ENCODE peak calls at places on chromosome 14, in four cellular contexts. D is body of pancreas, N is right cardiac atrium, S is fibroblast of lung. H is an unnamed sample. For H3K4me1, the result is how much of the 10 kb centered on the place peaks cover.

GRCh38 chr14:25132734-25133422 is 82.9 kb upstream of the STXBP6 start:
- DNase-seq in D (peak), N (peak), S (peak), H (peak)

GRCh38 chr14:76067536-76067935 is 82.0 kb downstream of the IFT43 start:
- DNase-seq in D (no peak), N (no peak), S (no peak), H (no peak)

GRCh38 chr14:66916421-66916820 is 272.8 kb upstream of the GARIN2 start:
- DNase-seq in D (no peak), N (no peak), S (no peak), H (no peak)

GRCh38 chr14:84782902-84783301 is 747.0 kb upstream of the FLRT2 start:
- DNase-seq in D (no peak), N (no peak), S (no peak), H (no peak)

GRCh38 chr14:88481089-88481488 is 73.7 kb downstream of the PTPN21 start:
- DNase-seq in D (no peak), N (no peak), S (no peak), H (no peak)

GRCh38 chr14:56754966-56755365 is 55.3 kb downstream of the OTX2 start:
- DNase-seq in D (no peak), N (no peak), S (no peak), H (no peak)

GRCh38 chr14:23125006-23125405 is 6.0 kb upstream of the CEBPE start:
- DNase-seq in D (no peak), N (no peak), S (no peak), H (no peak)

GRCh38 chr14:68012861-68013260 is 193.3 kb downstream of the RAD51B start:
- DNase-seq in D (no peak), N (no peak), S (no peak), H (no peak)

GRCh38 chr14:67984274-67984673 is 164.7 kb downstream of the RAD51B start:
- DNase-seq in D (no peak), N (no peak), S (no peak), H (no peak)

GRCh38 chr14:56491299-56492285 is 88.0 kb upstream of the TMEM260 start:
- DNase-seq in D (peak), N (no peak), S (peak), H (peak)

GRCh38 chr14:51285102-51285501 is 45.1 kb downstream of the TMX1 start:
- DNase-seq in D (no peak), N (no peak), S (no peak), H (no peak)

GRCh38 chr14:55556929-55557623 is 22.9 kb upstream of the KTN1 start:
- DNase-seq in D (peak), N (peak), S (peak), H (no peak)

GRCh38 chr14:71105177-71105576 is 197.9 kb downstream of the PCNX1 start:
- DNase-seq in D (no peak), N (no peak), S (no peak), H (no peak)

GRCh38 chr14:75047506-75047905 is 3.8 kb downstream of the MLH3 start:
- DNase-seq in D (no peak), N (no peak), S (peak), H (no peak)

GRCh38 chr14:55845963-55846851 is 266.2 kb downstream of the KTN1 start:
- DNase-seq in D (no peak), N (no peak), S (no peak), H (no peak)

GRCh38 chr14:91284791-91285548 is 40.5 kb upstream of the GPR68 start:
- DNase-seq in D (no peak), N (peak), S (no peak), H (no peak)

GRCh38 chr14:57692671-57693070 is 173.2 kb downstream of the SLC35F4 start:
- DNase-seq in D (no peak), N (no peak), S (peak), H (peak)

GRCh38 chr14:91947196-91948184 is at the start of gene FBLN5:
- DNase-seq in D (peak), N (peak), S (peak), H (peak)

GRCh38 chr14:54348923-54349615 is 47.7 kb upstream of the CDKN3 start:
- DNase-seq in D (no peak), N (peak), S (peak), H (no peak)

GRCh38 chr14:94382684-94383663 is 5.4 kb downstream of the SERPINA1 start:
- DNase-seq in D (no peak), N (no peak), S (no peak), H (no peak)

GRCh38 chr14:81400202-81400678 is at the start of gene STON2:
- DNase-seq in D (peak), N (no peak), S (peak), H (no peak)

DNA sequence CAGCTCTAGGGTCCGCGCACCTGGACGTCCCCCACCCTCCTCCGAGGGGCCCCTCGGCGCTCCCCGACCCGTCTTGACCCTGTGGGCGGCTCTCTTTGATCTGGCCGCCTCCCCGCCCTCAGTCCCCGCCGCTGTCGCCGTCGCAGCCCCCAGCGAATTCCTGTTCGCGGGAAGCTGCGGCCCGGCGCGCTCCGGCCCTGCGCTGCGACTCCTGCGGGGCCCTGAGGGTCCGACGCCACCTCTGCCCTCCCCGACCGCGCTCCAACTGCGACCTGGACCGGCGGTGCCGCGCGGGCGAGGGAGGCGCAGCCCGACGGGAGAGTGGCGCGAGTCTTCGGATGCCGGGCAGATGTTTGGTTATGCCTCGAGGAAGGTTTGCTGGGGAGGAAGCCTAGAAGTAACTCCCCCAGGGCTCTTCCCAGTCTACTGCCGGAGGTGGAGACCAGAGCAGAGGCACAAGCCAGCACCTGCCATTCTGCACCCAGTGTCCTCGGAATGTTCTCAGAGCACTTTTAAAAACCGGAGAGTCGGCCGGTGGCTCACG is 440 bp upstream of the ISM2 start:
- DNase-seq in D (no peak), N (peak), S (no peak), H (no peak)
- H3K4me1 ChIP-seq in D (under half), N (under half), S (under half), H (under half)

GRCh38 chr14:99737451-99737951 is 53.4 kb downstream of the CYP46A1 start:
- DNase-seq in D (peak), N (peak), S (no peak), H (no peak)
- H3K4me3 ChIP-seq in D (peak), N (peak), S (peak), H (no peak)

DNA sequence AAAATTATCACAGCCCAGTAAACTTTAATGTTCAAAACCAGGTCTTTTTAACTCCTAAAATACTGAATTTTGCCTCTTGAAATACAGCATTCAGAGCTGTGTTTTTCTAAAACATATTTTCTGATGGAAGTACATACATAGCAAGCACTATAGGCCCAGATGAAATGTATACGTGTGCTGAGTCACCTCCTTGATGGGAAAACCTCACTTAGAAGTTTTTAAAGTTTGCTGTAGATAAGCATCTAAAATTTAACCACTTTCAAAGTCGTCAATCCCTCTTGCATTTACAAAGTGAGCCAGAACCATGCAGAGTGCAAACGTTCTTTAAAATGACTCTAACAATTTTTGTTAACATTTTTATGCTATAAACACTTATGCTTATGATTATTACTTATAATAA is 618.8 kb downstream of the RPS29 start:
- DNase-seq in D (no peak), N (no peak), S (no peak), H (no peak)
- H3K4me1 ChIP-seq in D (under half), N (under half), S (under half), H (under half)

GRCh38 chr14:53127151-53127550 is 26.0 kb downstream of the DDHD1 start:
- DNase-seq in D (no peak), N (no peak), S (no peak), H (no peak)
- H3K4me3 ChIP-seq in D (no peak), N (no peak), S (peak), H (peak)

DNA sequence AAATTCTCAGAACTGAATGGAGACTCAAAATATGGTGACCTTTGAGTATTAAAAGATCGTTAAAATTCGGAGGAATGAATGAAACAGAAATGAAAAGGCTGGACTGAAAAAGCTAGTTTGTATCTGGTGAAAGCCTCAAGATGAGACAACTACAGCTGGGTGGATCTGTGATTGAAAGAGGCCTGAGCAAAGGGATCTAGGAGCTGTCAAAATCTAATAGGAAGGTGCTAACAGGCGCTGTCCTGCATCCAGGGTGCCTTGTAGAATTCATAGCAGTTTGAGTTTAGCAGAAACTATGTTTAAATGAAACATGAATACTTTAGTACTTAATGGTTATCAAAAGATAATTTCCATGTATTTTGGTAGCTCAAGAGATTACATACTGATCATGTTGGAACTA is 2.3 kb downstream of the YY1 start:
- DNase-seq in D (no peak), N (no peak), S (no peak), H (no peak)
- H3K4me1 ChIP-seq in D (half or more), N (under half), S (under half), H (half or more)

DNA sequence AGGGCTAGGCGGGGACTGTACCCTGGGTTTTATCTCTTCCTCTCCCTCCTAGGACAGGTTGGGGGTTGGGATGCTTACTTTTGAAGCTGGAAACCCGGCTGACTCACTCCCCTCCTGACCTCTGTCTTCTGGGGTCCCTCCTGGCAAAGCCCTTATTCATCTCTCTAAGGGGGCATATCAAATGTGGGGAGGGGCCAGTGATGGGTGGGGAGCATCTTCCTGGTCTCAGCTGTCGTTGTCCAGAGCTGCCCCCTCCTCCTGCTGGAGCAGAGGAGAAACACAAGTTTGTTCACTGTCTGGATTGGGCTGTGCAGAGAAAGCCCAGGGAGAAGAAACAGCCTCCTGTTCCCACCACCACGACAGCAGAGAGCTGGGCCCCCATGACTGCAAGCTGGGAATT is 85.8 kb downstream of the TNFAIP2 start:
- DNase-seq in D (no peak), N (no peak), S (no peak), H (no peak)
- H3K4me3 ChIP-seq in D (no peak), N (no peak), S (peak), H (no peak)

DNA sequence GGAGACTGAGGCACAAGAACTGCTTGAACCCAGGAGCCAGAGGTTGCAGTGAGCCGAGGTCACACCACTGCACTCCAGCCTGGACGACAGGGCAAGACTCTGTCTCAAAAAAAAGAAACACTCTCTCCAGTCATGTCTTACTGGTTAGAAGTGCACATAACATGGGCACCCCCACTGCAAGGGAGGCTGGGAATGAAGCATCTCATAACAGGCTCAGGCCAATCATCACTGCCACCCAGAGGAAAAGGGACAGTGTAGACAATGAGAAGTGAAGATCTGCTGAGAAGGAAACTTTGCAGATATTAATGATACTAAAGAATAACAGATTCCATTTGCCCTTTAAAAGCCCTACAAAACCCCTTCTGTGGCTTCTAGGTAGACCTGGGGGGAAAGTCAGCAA is 66.9 kb downstream of the ITPK1 start:
- DNase-seq in D (no peak), N (peak), S (no peak), H (no peak)
- H3K4me1 ChIP-seq in D (half or more), N (under half), S (under half), H (under half)

GRCh38 chr14:77642407-77642806 is 26.0 kb upstream of the SPTLC2 start:
- DNase-seq in D (no peak), N (peak), S (no peak), H (no peak)
- H3K4me3 ChIP-seq in D (no peak), N (peak), S (peak), H (peak)

GRCh38 chr14:62673014-62673727 is 372.1 kb downstream of the KCNH5 start:
- DNase-seq in D (no peak), N (no peak), S (no peak), H (no peak)
- H3K4me1 ChIP-seq in D (under half), N (under half), S (under half), H (under half)

DNA sequence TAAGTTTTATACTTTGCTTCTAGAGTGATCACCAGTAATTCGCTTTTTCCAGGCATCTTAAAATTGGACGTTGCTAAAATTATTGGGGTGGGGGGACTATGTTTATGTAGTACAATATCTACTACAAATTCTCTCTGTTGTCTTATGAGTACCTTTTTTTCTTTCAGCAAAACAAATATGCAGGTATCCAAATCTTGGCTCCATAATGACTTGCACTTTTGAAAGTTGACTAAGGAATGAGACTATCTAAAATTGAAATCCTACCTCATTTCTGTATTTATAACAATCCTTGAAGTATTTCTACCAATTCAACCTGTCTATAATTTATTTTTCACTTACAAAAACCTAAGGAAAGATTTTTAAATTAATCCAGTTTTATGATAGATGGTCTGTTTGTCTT is 2.4 kb downstream of the DYNC1H1 start:
- DNase-seq in D (no peak), N (no peak), S (no peak), H (no peak)
- H3K4me3 ChIP-seq in D (no peak), N (no peak), S (peak), H (peak)